ENCODE peak calls at places on chromosomes 16 and 17, in eight cellular contexts. G, Y, I, R, P, H, F and S are unnamed samples.

GRCh38 chr16:78993342-78993741 is 607.2 kb downstream of the MAF start:
- DNase-seq in G (no peak), Y (no peak), I (no peak), R (no peak), P (peak; percentile 31), H (no peak), F (no peak), S (peak; percentile 21)

GRCh38 chr17:56499799-56500388 is 93.6 kb upstream of the NOG start:
- DNase-seq in G (no peak), Y (no peak), I (no peak), R (no peak), P (no peak), H (no peak), F (no peak), S (no peak)

GRCh38 chr17:18184143-18185007 is 747 bp downstream of the ALKBH5 start:
- DNase-seq in G (peak; percentile 75), Y (peak; percentile 61), I (peak; percentile 57), R (peak; percentile 83), P (peak; percentile 47), H (peak; percentile 61), F (peak; percentile 82), S (peak; percentile 45)

GRCh38 chr17:17515921-17516295 is 19.7 kb upstream of the RASD1 start:
- DNase-seq in G (no peak), Y (no peak), I (no peak), R (peak; percentile 25), P (no peak), H (no peak), F (no peak), S (no peak)

GRCh38 chr17:68775338-68775737 is 174.2 kb upstream of the FAM20A start:
- DNase-seq in G (no peak), Y (no peak), I (no peak), R (no peak), P (no peak), H (no peak), F (no peak), S (no peak)

GRCh38 chr17:72861811-72862210 is 230.7 kb downstream of the SLC39A11 start:
- DNase-seq in G (no peak), Y (no peak), I (no peak), R (no peak), P (no peak), H (no peak), F (no peak), S (no peak)

GRCh38 chr17:10737168-10737622 is 7.4 kb upstream of the TMEM220 start:
- DNase-seq in G (peak; percentile 66), Y (peak; percentile 61), I (peak; percentile 76), R (peak; percentile 71), P (peak; percentile 33), H (peak; percentile 52), F (no peak), S (peak; percentile 32)

GRCh38 chr16:86044241-86044671 is 145.3 kb downstream of the IRF8 start:
- DNase-seq in G (no peak), Y (no peak), I (peak; percentile 39), R (no peak), P (peak; percentile 46), H (no peak), F (no peak), S (no peak)

GRCh38 chr16:86077243-86077940 is 178.4 kb downstream of the IRF8 start:
- DNase-seq in G (no peak), Y (no peak), I (no peak), R (no peak), P (no peak), H (no peak), F (peak; percentile 39), S (no peak)

GRCh38 chr17:82898976-82899514 is 59.2 kb upstream of the ZNF750 start:
- DNase-seq in G (no peak), Y (no peak), I (no peak), R (peak; percentile 27), P (no peak), H (no peak), F (no peak), S (no peak)

GRCh38 chr17:57632294-57632693 is 112.8 kb downstream of the CCDC182 start:
- DNase-seq in G (no peak), Y (no peak), I (no peak), R (no peak), P (no peak), H (no peak), F (no peak), S (no peak)

GRCh38 chr17:43595466-43595865 is 49.3 kb upstream of the ETV4 start:
- DNase-seq in G (no peak), Y (no peak), I (no peak), R (no peak), P (no peak), H (no peak), F (no peak), S (no peak)

GRCh38 chr17:43588664-43589435 is 42.7 kb upstream of the ETV4 start:
- DNase-seq in G (peak; percentile 67), Y (no peak), I (no peak), R (no peak), P (no peak), H (no peak), F (no peak), S (no peak)

GRCh38 chr17:43587647-43588046 is 41.5 kb upstream of the ETV4 start:
- DNase-seq in G (no peak), Y (no peak), I (no peak), R (no peak), P (no peak), H (no peak), F (no peak), S (no peak)

GRCh38 chr17:43588121-43588520 is 42.0 kb upstream of the ETV4 start:
- DNase-seq in G (no peak), Y (no peak), I (no peak), R (no peak), P (no peak), H (no peak), F (no peak), S (no peak)

GRCh38 chr17:43591750-43592562 is 45.8 kb upstream of the ETV4 start:
- DNase-seq in G (peak; percentile 90), Y (peak; percentile 74), I (peak; percentile 40), R (peak; percentile 86), P (peak; percentile 79), H (peak; percentile 87), F (peak; percentile 86), S (peak; percentile 86)
- H3K36me3 ChIP-seq in G (no peaks in the 10 kb centered on the region), Y (no peaks in the 10 kb centered on the region), I (no peaks in the 10 kb centered on the region), R (no peaks in the 10 kb centered on the region), P (no peaks in the 10 kb centered on the region), H (no peaks in the 10 kb centered on the region), F (no peaks in the 10 kb centered on the region), S (no peaks in the 10 kb centered on the region)

GRCh38 chr16:54283735-54284318 is 2.8 kb downstream of the IRX3 start:
- DNase-seq in G (no peak), Y (no peak), I (no peak), R (no peak), P (no peak), H (no peak), F (peak; percentile 58), S (no peak)
- H3K4me3 ChIP-seq in G (peak overlapping the region; percentile 47), Y (no peak overlapping the region), I (peak overlapping the region; percentile 38), R (no peak overlapping the region), P (peak overlapping the region; percentile 78), H (no peak overlapping the region), F (peak overlapping the region; percentile 66), S (peak overlapping the region; percentile 83)

GRCh38 chr16:70548936-70549335 is 25.3 kb downstream of the SF3B3 start:
- DNase-seq in G (no peak), Y (no peak), I (no peak), R (no peak), P (no peak), H (no peak), F (no peak), S (no peak)

GRCh38 chr16:70550082-70550481 is 26.5 kb downstream of the SF3B3 start:
- DNase-seq in G (no peak), Y (no peak), I (no peak), R (no peak), P (no peak), H (no peak), F (no peak), S (no peak)

GRCh38 chr16:70540994-70541393 is 17.4 kb downstream of the SF3B3 start:
- DNase-seq in G (no peak), Y (no peak), I (no peak), R (no peak), P (no peak), H (no peak), F (no peak), S (no peak)

GRCh38 chr16:70544548-70544947 is 20.9 kb downstream of the SF3B3 start:
- DNase-seq in G (no peak), Y (no peak), I (no peak), R (no peak), P (no peak), H (no peak), F (no peak), S (no peak)
- H3K36me3 ChIP-seq in G (peaks cover 93% of the 10 kb centered on the region), Y (no peaks in the 10 kb centered on the region), I (peaks cover 18% of the 10 kb centered on the region), R (peaks cover 12% of the 10 kb centered on the region), P (peaks cover 2% of the 10 kb centered on the region), H (no peaks in the 10 kb centered on the region), F (peaks cover 88% of the 10 kb centered on the region), S (peaks cover 100% of the 10 kb centered on the region)

DNA sequence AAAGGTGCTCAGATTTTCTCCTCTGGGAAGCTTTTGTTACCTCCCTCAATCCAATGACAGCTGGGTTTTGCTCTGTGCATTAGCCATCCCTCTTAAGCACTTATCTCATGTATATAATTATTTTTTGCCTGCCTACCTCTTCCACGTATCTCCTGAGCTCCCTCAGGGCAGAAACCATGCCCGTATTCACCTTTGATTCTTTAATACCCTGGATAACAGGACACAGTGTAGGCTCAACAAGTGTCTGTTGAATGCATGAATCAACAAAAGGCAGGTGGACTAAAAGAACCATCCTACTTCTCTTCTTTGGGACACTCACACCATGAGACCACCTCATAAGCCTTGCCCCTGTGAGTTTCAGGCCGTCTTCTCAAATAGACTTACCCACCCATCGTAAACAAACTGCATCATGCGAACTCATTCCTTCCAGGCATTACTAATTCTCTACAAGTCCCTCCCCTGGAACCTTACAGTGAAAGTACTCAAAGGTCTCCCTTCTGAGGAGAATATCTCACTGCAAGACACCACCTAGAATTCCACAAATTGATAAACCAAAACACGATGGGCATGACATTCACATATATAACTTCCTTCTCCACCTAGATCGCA is 3.2 kb downstream of the ARHGAP17 start:
- DNase-seq in G (no peak), Y (no peak), I (no peak), R (no peak), P (no peak), H (no peak), F (no peak), S (no peak)
- H3K4me3 ChIP-seq in G (no peak overlapping the region), Y (no peak overlapping the region), I (no peak overlapping the region), R (no peak overlapping the region), P (peak overlapping the region; percentile 92), H (no peak overlapping the region), F (no peak overlapping the region), S (peak overlapping the region; percentile 87)

GRCh38 chr16:74661064-74661463 is 5.6 kb downstream of the RFWD3 start:
- DNase-seq in G (no peak), Y (no peak), I (no peak), R (no peak), P (no peak), H (no peak), F (no peak), S (no peak)
- H3K36me3 ChIP-seq in G (peaks cover 48% of the 10 kb centered on the region), Y (no peaks in the 10 kb centered on the region), I (no peaks in the 10 kb centered on the region), R (peaks cover 7% of the 10 kb centered on the region), P (peaks cover 3% of the 10 kb centered on the region), H (no peaks in the 10 kb centered on the region), F (peaks cover 30% of the 10 kb centered on the region), S (peaks cover 70% of the 10 kb centered on the region)

DNA sequence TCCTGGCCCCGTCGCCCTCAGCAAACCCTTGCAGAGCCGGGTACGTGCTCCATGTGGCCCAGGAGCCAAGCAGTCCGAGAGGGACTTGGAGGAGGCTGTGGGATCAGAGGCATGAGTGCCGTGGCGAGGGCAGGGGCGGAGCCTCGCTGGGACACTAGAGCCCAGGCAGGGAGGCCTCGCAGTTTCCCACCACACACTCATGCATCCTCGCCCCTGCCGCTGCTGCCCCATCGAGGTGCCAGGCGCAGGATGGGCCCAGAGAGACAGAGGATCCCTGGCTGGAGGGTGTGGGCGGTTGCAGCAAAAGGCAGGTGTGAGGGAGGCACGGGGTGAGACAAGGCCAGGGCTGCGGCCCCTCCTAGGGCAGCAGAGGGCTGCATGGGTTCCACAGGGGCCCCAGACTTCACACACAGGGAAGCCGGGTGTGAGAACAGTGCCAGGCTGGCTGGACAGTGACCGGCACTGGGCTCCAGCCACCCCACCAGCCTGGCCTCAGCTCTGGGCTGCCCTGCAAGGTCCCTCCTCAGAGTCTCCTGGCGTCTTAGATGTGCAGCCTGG is 7.7 kb downstream of the BCAR1 start:
- DNase-seq in G (no peak), Y (peak; percentile 35), I (no peak), R (peak; percentile 60), P (no peak), H (no peak), F (no peak), S (no peak)
- H3K4me3 ChIP-seq in G (no peak overlapping the region), Y (no peak overlapping the region), I (no peak overlapping the region), R (no peak overlapping the region), P (no peak overlapping the region), H (no peak overlapping the region), F (no peak overlapping the region), S (peak overlapping the region; percentile 23)